ENCODE peak calls at places on chromosomes 4 and X, in seven cellular contexts. N is endothelial cell, Y is GM12878, W is WERI-Rb-1, X is RCC 7860, I is GM23338, D is Kasumi-1. K is an unnamed sample.

GRCh38 chr4:47418147-47418546 is 45.4 kb downstream of the COMMD8 start:
- DNase-seq in N (no peak), Y (no peak), W (no peak), X (no peak), I (no peak), D (no peak), K (no peak)

GRCh38 chrX:39645059-39645895 is 452.5 kb downstream of the BCOR start:
- DNase-seq in N (no peak), Y (no peak), W (peak), X (no peak), I (no peak), D (no peak), K (no peak)

GRCh38 chrX:70979136-70979762 is 48.4 kb upstream of the SLC7A3 start:
- DNase-seq in N (peak), Y (no peak), W (no peak), X (no peak), I (peak), D (peak), K (peak)

GRCh38 chr4:179112441-179113170 is 1670.4 kb upstream of the AGA start:
- DNase-seq in N (no peak), Y (no peak), W (no peak), X (no peak), I (no peak), D (no peak), K (no peak)

GRCh38 chr4:99062120-99062519 is 26.5 kb downstream of the ADH5 start:
- DNase-seq in N (no peak), Y (peak), W (no peak), X (peak), I (no peak), D (no peak), K (peak)

GRCh38 chrX:15985937-15986336 is 131.3 kb upstream of the AP1S2 start:
- DNase-seq in N (no peak), Y (no peak), W (no peak), X (peak), I (no peak), D (no peak), K (no peak)

GRCh38 chr4:152273343-152273742 is 262.5 kb downstream of the FBXW7 start:
- DNase-seq in N (no peak), Y (no peak), W (no peak), X (no peak), I (no peak), D (no peak), K (no peak)

GRCh38 chrX:19683817-19684216 is 168.5 kb upstream of the MAP3K15 start:
- DNase-seq in N (no peak), Y (no peak), W (no peak), X (no peak), I (no peak), D (no peak), K (no peak)

GRCh38 chr4:71009796-71010588 is 16.5 kb downstream of the DCK start:
- DNase-seq in N (no peak), Y (no peak), W (no peak), X (no peak), I (peak), D (peak), K (no peak)

GRCh38 chrX:19372170-19373033 is 28.7 kb downstream of the PDHA1 start:
- DNase-seq in N (peak), Y (no peak), W (peak), X (peak), I (peak), D (peak), K (peak)

GRCh38 chrX:113305496-113305895 is 464.9 kb upstream of the AMOT start:
- DNase-seq in N (no peak), Y (no peak), W (no peak), X (peak), I (no peak), D (no peak), K (peak)

K was measured in kidney epithelial cell.